ENCODE peak calls at places on chromosomes 2 and 18, in four cellular contexts. One of them, this sample, is unnamed.

GRCh38 chr18:12092398-12093229 is 1.0 kb upstream of the ANKRD62 start:
- DNase-seq in esophagus squamous epithelium: no peak
- DNase-seq in heart left ventricle: no peak
- DNase-seq in K562: peak
- DNase-seq in this sample: no peak

GRCh38 chr18:22932885-22933205 is 283 bp upstream of the RBBP8 start:
- DNase-seq in heart left ventricle: no peak
- DNase-seq in esophagus squamous epithelium: no peak
- DNase-seq in K562: no peak
- DNase-seq in this sample: no peak

GRCh38 chr2:203440671-203441070 is 94.4 kb downstream of the RAPH1 start:
- DNase-seq in esophagus squamous epithelium: no peak
- DNase-seq in heart left ventricle: no peak
- DNase-seq in K562: no peak
- DNase-seq in this sample: no peak

GRCh38 chr2:33673937-33674336 is 74.8 kb upstream of the FAM98A start:
- DNase-seq in heart left ventricle: no peak
- DNase-seq in esophagus squamous epithelium: no peak
- DNase-seq in K562: no peak
- DNase-seq in this sample: no peak

GRCh38 chr18:11119550-11119949 is 29.8 kb downstream of the PIEZO2 start:
- DNase-seq in esophagus squamous epithelium: no peak
- DNase-seq in K562: no peak
- DNase-seq in heart left ventricle: no peak
- DNase-seq in this sample: no peak

GRCh38 chr18:38115201-38115600 is 549.6 kb upstream of the CELF4 start:
- DNase-seq in esophagus squamous epithelium: no peak
- DNase-seq in heart left ventricle: no peak
- DNase-seq in K562: no peak
- DNase-seq in this sample: no peak

GRCh38 chr2:221606369-221606768 is 34.3 kb upstream of the EPHA4 start:
- DNase-seq in esophagus squamous epithelium: no peak
- DNase-seq in K562: no peak
- DNase-seq in heart left ventricle: no peak
- DNase-seq in this sample: no peak

GRCh38 chr2:176188218-176188968 is at the start of gene HOXD1:
- DNase-seq in K562: peak
- DNase-seq in heart left ventricle: peak
- DNase-seq in esophagus squamous epithelium: no peak
- DNase-seq in this sample: no peak

GRCh38 chr2:9021563-9022211 is 18.2 kb upstream of the MBOAT2 start:
- DNase-seq in K562: no peak
- DNase-seq in esophagus squamous epithelium: no peak
- DNase-seq in heart left ventricle: no peak
- DNase-seq in this sample: no peak

GRCh38 chr2:185385157-185385556 is 353.4 kb upstream of the FSIP2 start:
- DNase-seq in heart left ventricle: no peak
- DNase-seq in K562: no peak
- DNase-seq in esophagus squamous epithelium: no peak
- DNase-seq in this sample: no peak

GRCh38 chr2:200380833-200381542 is 74.5 kb downstream of the SPATS2L start:
- DNase-seq in esophagus squamous epithelium: no peak
- DNase-seq in heart left ventricle: no peak
- DNase-seq in K562: peak
- DNase-seq in this sample: no peak

GRCh38 chr18:11074879-11075278 is 74.5 kb downstream of the PIEZO2 start:
- DNase-seq in K562: no peak
- DNase-seq in heart left ventricle: no peak
- DNase-seq in esophagus squamous epithelium: no peak
- DNase-seq in this sample: no peak

GRCh38 chr2:31674446-31674845 is 93.7 kb upstream of the SRD5A2 start:
- DNase-seq in esophagus squamous epithelium: no peak
- DNase-seq in heart left ventricle: no peak
- DNase-seq in K562: no peak
- DNase-seq in this sample: no peak

GRCh38 chr2:109398616-109399015 is 215.2 kb downstream of the SEPTIN10 start:
- DNase-seq in K562: no peak
- DNase-seq in esophagus squamous epithelium: no peak
- DNase-seq in heart left ventricle: no peak
- DNase-seq in this sample: no peak

GRCh38 chr2:57371186-57371585 is 675.4 kb upstream of the VRK2 start:
- DNase-seq in esophagus squamous epithelium: no peak
- DNase-seq in K562: no peak
- DNase-seq in heart left ventricle: no peak
- DNase-seq in this sample: no peak

GRCh38 chr2:120310136-120310535 is 35.8 kb upstream of the INHBB start:
- DNase-seq in K562: no peak
- DNase-seq in esophagus squamous epithelium: no peak
- DNase-seq in heart left ventricle: no peak
- DNase-seq in this sample: no peak

GRCh38 chr18:56747032-56747658 is 96.0 kb downstream of the WDR7 start:
- DNase-seq in K562: no peak
- DNase-seq in esophagus squamous epithelium: no peak
- DNase-seq in heart left ventricle: no peak
- DNase-seq in this sample: no peak

GRCh38 chr2:176192351-176192750 is 3.9 kb downstream of the HOXD1 start:
- DNase-seq in K562: no peak
- DNase-seq in heart left ventricle: no peak
- DNase-seq in esophagus squamous epithelium: no peak
- DNase-seq in this sample: no peak

GRCh38 chr2:112706170-112706664 is 14.6 kb upstream of the NT5DC4 start:
- DNase-seq in K562: peak
- DNase-seq in esophagus squamous epithelium: no peak
- DNase-seq in heart left ventricle: no peak
- DNase-seq in this sample: peak

GRCh38 chr2:202941771-202942170 is 29.7 kb downstream of the CARF start:
- DNase-seq in K562: no peak
- DNase-seq in heart left ventricle: no peak
- DNase-seq in esophagus squamous epithelium: no peak
- DNase-seq in this sample: no peak

GRCh38 chr2:232889876-232890401 is 19.9 kb downstream of the SNORC start:
- DNase-seq in esophagus squamous epithelium: no peak
- DNase-seq in K562: no peak
- DNase-seq in heart left ventricle: no peak
- DNase-seq in this sample: peak

GRCh38 chr2:240622631-240623235 is 2.5 kb upstream of the GPR35 start:
- DNase-seq in K562: no peak
- DNase-seq in heart left ventricle: peak
- DNase-seq in esophagus squamous epithelium: no peak
- DNase-seq in this sample: no peak

GRCh38 chr2:241702155-241702404 is 241 bp downstream of the ING5 start:
- DNase-seq in heart left ventricle: no peak
- DNase-seq in K562: peak
- DNase-seq in esophagus squamous epithelium: no peak
- DNase-seq in this sample: no peak

GRCh38 chr2:21372654-21373053 is 248.9 kb downstream of the TDRD15 start:
- DNase-seq in esophagus squamous epithelium: no peak
- DNase-seq in K562: peak
- DNase-seq in heart left ventricle: no peak
- DNase-seq in this sample: no peak

GRCh38 chr2:241812730-241813079 is 3.7 kb downstream of the NEU4 start:
- DNase-seq in esophagus squamous epithelium: no peak
- DNase-seq in heart left ventricle: no peak
- DNase-seq in K562: no peak
- DNase-seq in this sample: no peak

GRCh38 chr2:16226942-16227664 is 286.8 kb downstream of the MYCN start:
- DNase-seq in heart left ventricle: no peak
- DNase-seq in K562: no peak
- DNase-seq in esophagus squamous epithelium: no peak
- DNase-seq in this sample: no peak

GRCh38 chr2:3107567-3107966 is 270.1 kb downstream of the EIPR1 start:
- DNase-seq in heart left ventricle: peak
- DNase-seq in esophagus squamous epithelium: no peak
- DNase-seq in K562: no peak
- DNase-seq in this sample: no peak

GRCh38 chr18:37639846-37640245 is 74.2 kb upstream of the CELF4 start:
- DNase-seq in heart left ventricle: no peak
- DNase-seq in esophagus squamous epithelium: no peak
- DNase-seq in K562: no peak
- DNase-seq in this sample: no peak

GRCh38 chr2:153222231-153223165 is 256.1 kb downstream of the RPRM start:
- DNase-seq in heart left ventricle: no peak
- DNase-seq in K562: no peak
- DNase-seq in esophagus squamous epithelium: no peak
- DNase-seq in this sample: no peak

GRCh38 chr2:201403904-201404303 is 46.8 kb upstream of the FLACC1 start:
- DNase-seq in heart left ventricle: no peak
- DNase-seq in esophagus squamous epithelium: no peak
- DNase-seq in K562: no peak
- DNase-seq in this sample: no peak

GRCh38 chr2:237412646-237413292 is 1.2 kb downstream of the COL6A3 start:
- DNase-seq in K562: no peak
- DNase-seq in esophagus squamous epithelium: no peak
- DNase-seq in heart left ventricle: no peak
- DNase-seq in this sample: no peak

GRCh38 chr2:170829016-170829415 is 12.3 kb downstream of the GAD1 start:
- DNase-seq in heart left ventricle: no peak
- DNase-seq in K562: no peak
- DNase-seq in esophagus squamous epithelium: no peak
- DNase-seq in this sample: no peak

GRCh38 chr18:59665057-59666007 is 31.9 kb downstream of the CCBE1 start:
- DNase-seq in K562: no peak
- DNase-seq in esophagus squamous epithelium: no peak
- DNase-seq in heart left ventricle: no peak
- DNase-seq in this sample: no peak

GRCh38 chr2:10380048-10380926 is 67.8 kb downstream of the ODC1 start:
- DNase-seq in K562: no peak
- DNase-seq in heart left ventricle: no peak
- DNase-seq in esophagus squamous epithelium: no peak
- DNase-seq in this sample: no peak

GRCh38 chr18:26121476-26121875 is 12.2 kb upstream of the PSMA8 start:
- DNase-seq in K562: no peak
- DNase-seq in esophagus squamous epithelium: no peak
- DNase-seq in heart left ventricle: no peak
- DNase-seq in this sample: no peak

GRCh38 chr2:84170979-84171378 is 288.1 kb downstream of the SUCLG1 start:
- DNase-seq in heart left ventricle: no peak
- DNase-seq in esophagus squamous epithelium: no peak
- DNase-seq in K562: no peak
- DNase-seq in this sample: no peak

DNA sequence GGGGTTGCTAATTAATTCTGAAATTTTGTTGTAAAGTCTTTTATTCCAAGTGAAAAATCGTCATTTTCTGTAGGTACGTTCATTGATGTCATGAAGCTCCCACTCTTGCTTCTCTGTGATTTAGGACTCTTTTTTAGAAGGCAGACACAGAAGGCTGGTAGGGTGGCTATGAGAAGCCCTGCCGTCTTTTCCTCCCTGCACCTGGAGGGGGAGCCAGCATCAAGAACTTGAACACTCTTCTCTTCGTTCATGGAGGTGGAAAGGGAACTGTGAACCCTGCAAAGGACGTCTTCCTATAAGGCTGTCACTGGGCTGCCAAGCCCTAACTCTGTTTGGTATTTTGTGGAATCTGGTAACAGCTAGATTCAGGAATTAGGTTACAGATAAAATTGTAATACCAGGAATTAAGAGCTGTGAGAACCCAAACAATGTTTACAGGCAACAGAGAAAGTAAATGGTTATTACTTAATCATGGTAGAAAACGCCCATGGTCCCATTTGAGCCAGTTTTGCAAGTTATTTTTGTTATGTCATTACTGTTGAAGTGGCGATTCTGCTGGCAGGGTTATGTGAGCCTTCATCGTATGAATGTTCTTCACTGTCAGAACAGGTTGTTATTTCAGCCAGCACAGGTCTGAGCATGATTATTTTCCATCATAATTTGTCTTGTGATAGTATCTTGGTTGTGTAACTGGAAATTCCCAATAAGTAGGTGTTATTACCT is 112.2 kb downstream of the OSBPL6 start:
- DNase-seq in esophagus squamous epithelium: no peak
- DNase-seq in heart left ventricle: no peak
- DNase-seq in K562: peak
- DNase-seq in this sample: peak
- TF ChIP-seq CTCF in esophagus squamous epithelium: peak
- TF ChIP-seq CTCF in heart left ventricle: no peak
- TF ChIP-seq CTCF in K562: peak
- TF ChIP-seq CTCF in this sample: no peak

GRCh38 chr2:205053827-205054410 is 508.6 kb downstream of the PARD3B start:
- DNase-seq in K562: peak
- DNase-seq in heart left ventricle: no peak
- DNase-seq in esophagus squamous epithelium: no peak
- DNase-seq in this sample: no peak
- H3K4me3 ChIP-seq in K562: no peak
- H3K4me3 ChIP-seq in heart left ventricle: no peak
- H3K4me3 ChIP-seq in esophagus squamous epithelium: no peak
- H3K4me3 ChIP-seq in this sample: no peak

GRCh38 chr2:70086838-70087702 is at the start of gene PCBP1:
- DNase-seq in heart left ventricle: peak
- DNase-seq in esophagus squamous epithelium: peak
- DNase-seq in K562: peak
- DNase-seq in this sample: peak

GRCh38 chr2:70086278-70086837 is 919 bp upstream of the PCBP1 start:
- DNase-seq in esophagus squamous epithelium: peak
- DNase-seq in K562: peak
- DNase-seq in heart left ventricle: peak
- DNase-seq in this sample: peak

GRCh38 chr2:70087703-70088507 is 628 bp downstream of the PCBP1 start:
- DNase-seq in heart left ventricle: peak
- DNase-seq in esophagus squamous epithelium: no peak
- DNase-seq in K562: peak
- DNase-seq in this sample: peak

GRCh38 chr2:70084973-70085710 is 2.1 kb upstream of the PCBP1 start:
- DNase-seq in K562: peak
- DNase-seq in esophagus squamous epithelium: no peak
- DNase-seq in heart left ventricle: no peak
- DNase-seq in this sample: peak

DNA sequence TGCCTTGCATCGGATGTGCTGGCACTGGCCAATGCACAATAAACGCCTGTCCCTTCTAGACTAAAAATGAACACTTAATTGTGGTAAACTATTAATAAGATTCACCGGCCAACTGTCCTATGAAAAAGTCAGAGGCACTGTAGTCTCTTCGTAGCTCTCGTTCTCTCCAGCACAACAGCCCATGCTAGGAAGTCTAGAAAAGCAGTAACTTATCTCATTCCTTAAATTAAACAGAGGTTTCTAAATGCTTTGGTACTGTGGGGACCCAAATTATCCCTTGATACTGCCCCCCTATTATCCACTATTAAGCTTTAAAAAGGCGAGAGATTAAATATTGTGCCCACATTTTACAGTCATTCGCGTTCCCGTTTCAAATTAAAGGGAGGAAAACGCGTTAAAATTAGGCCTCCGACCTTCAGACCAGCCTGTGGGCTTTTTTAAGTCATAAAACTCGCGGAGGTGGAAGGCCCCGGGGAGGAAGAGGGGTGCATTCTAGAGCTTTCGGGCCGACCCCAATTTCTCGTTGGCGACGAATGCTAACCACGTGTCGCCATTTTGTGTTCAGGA is 1.5 kb upstream of the PCBP1 start:
- DNase-seq in K562: no peak
- DNase-seq in heart left ventricle: no peak
- DNase-seq in esophagus squamous epithelium: no peak
- DNase-seq in this sample: peak
- TF ChIP-seq POLR2A in K562: no peak
- TF ChIP-seq POLR2A in heart left ventricle: no peak
- TF ChIP-seq POLR2A in esophagus squamous epithelium: no peak
- TF ChIP-seq POLR2A in this sample: no peak

GRCh38 chr2:198657520-198658121 is 800.1 kb downstream of the SATB2 start:
- DNase-seq in K562: peak
- DNase-seq in heart left ventricle: no peak
- DNase-seq in esophagus squamous epithelium: no peak
- DNase-seq in this sample: no peak
- TF ChIP-seq CTCF in K562: no peak
- TF ChIP-seq CTCF in heart left ventricle: no peak
- TF ChIP-seq CTCF in esophagus squamous epithelium: peak
- TF ChIP-seq CTCF in this sample: no peak

This sample was measured in lower leg skin.